ENCODE peak calls at places on chromosome 20, in seven cellular contexts. One of them, this sample, is unnamed.

GRCh38 chr20:50286609-50287008 is 96.0 kb downstream of the CEBPB start:
- DNase-seq in tibial artery: peak
- DNase-seq in skeletal muscle cell: peak
- DNase-seq in activated T-helper 2 cell treated with anti-CD3 and anti-CD28 coated beads, Interferon-gamma antibody, Interleukin-2, Interleukin-4, amounts not matched to agents 10 μg/mL and 5 μg/mL and 100 μg/mL, durations not matched to agents 14 hours and 24 hours and 36 hours: no peak
- DNase-seq in AG04450: no peak
- DNase-seq in MV-4-11: no peak
- DNase-seq in GM04504: peak
- DNase-seq in this sample: peak

GRCh38 chr20:12358655-12359009 is 440.9 kb downstream of the BTBD3 start:
- DNase-seq in MV-4-11: no peak
- DNase-seq in tibial artery: no peak
- DNase-seq in GM04504: no peak
- DNase-seq in AG04450: no peak
- DNase-seq in activated T-helper 2 cell treated with anti-CD3 and anti-CD28 coated beads, Interferon-gamma antibody, Interleukin-2, Interleukin-4, amounts not matched to agents 10 μg/mL and 5 μg/mL and 100 μg/mL, durations not matched to agents 14 hours and 24 hours and 36 hours: no peak
- DNase-seq in skeletal muscle cell: no peak
- DNase-seq in this sample: no peak

GRCh38 chr20:4726710-4727391 is 5.1 kb downstream of the PRND start:
- DNase-seq in activated T-helper 2 cell treated with anti-CD3 and anti-CD28 coated beads, Interferon-gamma antibody, Interleukin-2, Interleukin-4, amounts not matched to agents 10 μg/mL and 5 μg/mL and 100 μg/mL, durations not matched to agents 14 hours and 24 hours and 36 hours: peak
- DNase-seq in skeletal muscle cell: peak
- DNase-seq in MV-4-11: peak
- DNase-seq in AG04450: peak
- DNase-seq in tibial artery: no peak
- DNase-seq in GM04504: peak
- DNase-seq in this sample: peak

GRCh38 chr20:21083825-21084325 is 22.3 kb downstream of the LINC00237 start:
- DNase-seq in MV-4-11: peak
- DNase-seq in skeletal muscle cell: no peak
- DNase-seq in tibial artery: no peak
- DNase-seq in activated T-helper 2 cell treated with anti-CD3 and anti-CD28 coated beads, Interferon-gamma antibody, Interleukin-2, Interleukin-4, amounts not matched to agents 10 μg/mL and 5 μg/mL and 100 μg/mL, durations not matched to agents 14 hours and 24 hours and 36 hours: no peak
- DNase-seq in AG04450: no peak
- DNase-seq in GM04504: no peak
- DNase-seq in this sample: no peak

GRCh38 chr20:24987244-24987643 is 5.3 kb downstream of the APMAP start:
- DNase-seq in skeletal muscle cell: peak
- DNase-seq in AG04450: no peak
- DNase-seq in GM04504: no peak
- DNase-seq in MV-4-11: no peak
- DNase-seq in activated T-helper 2 cell treated with anti-CD3 and anti-CD28 coated beads, Interferon-gamma antibody, Interleukin-2, Interleukin-4, amounts not matched to agents 10 μg/mL and 5 μg/mL and 100 μg/mL, durations not matched to agents 14 hours and 24 hours and 36 hours: no peak
- DNase-seq in tibial artery: no peak
- DNase-seq in this sample: no peak

GRCh38 chr20:44001667-44002596 is 87.3 kb downstream of the TOX2 start:
- DNase-seq in AG04450: no peak
- DNase-seq in activated T-helper 2 cell treated with anti-CD3 and anti-CD28 coated beads, Interferon-gamma antibody, Interleukin-2, Interleukin-4, amounts not matched to agents 10 μg/mL and 5 μg/mL and 100 μg/mL, durations not matched to agents 14 hours and 24 hours and 36 hours: no peak
- DNase-seq in skeletal muscle cell: no peak
- DNase-seq in GM04504: no peak
- DNase-seq in tibial artery: no peak
- DNase-seq in MV-4-11: no peak
- DNase-seq in this sample: no peak

GRCh38 chr20:37265152-37265551 is 3.5 kb upstream of the GHRH start:
- DNase-seq in AG04450: no peak
- DNase-seq in skeletal muscle cell: no peak
- DNase-seq in tibial artery: no peak
- DNase-seq in MV-4-11: peak
- DNase-seq in activated T-helper 2 cell treated with anti-CD3 and anti-CD28 coated beads, Interferon-gamma antibody, Interleukin-2, Interleukin-4, amounts not matched to agents 10 μg/mL and 5 μg/mL and 100 μg/mL, durations not matched to agents 14 hours and 24 hours and 36 hours: no peak
- DNase-seq in GM04504: no peak
- DNase-seq in this sample: no peak

GRCh38 chr20:9374480-9374879 is 139.9 kb upstream of the LAMP5 start:
- DNase-seq in tibial artery: no peak
- DNase-seq in skeletal muscle cell: no peak
- DNase-seq in activated T-helper 2 cell treated with anti-CD3 and anti-CD28 coated beads, Interferon-gamma antibody, Interleukin-2, Interleukin-4, amounts not matched to agents 10 μg/mL and 5 μg/mL and 100 μg/mL, durations not matched to agents 14 hours and 24 hours and 36 hours: no peak
- DNase-seq in MV-4-11: no peak
- DNase-seq in GM04504: no peak
- DNase-seq in AG04450: no peak
- DNase-seq in this sample: no peak

GRCh38 chr20:1005452-1006027 is 3.4 kb upstream of the RSPO4 start:
- DNase-seq in tibial artery: no peak
- DNase-seq in GM04504: no peak
- DNase-seq in activated T-helper 2 cell treated with anti-CD3 and anti-CD28 coated beads, Interferon-gamma antibody, Interleukin-2, Interleukin-4, amounts not matched to agents 10 μg/mL and 5 μg/mL and 100 μg/mL, durations not matched to agents 14 hours and 24 hours and 36 hours: no peak
- DNase-seq in AG04450: no peak
- DNase-seq in skeletal muscle cell: no peak
- DNase-seq in MV-4-11: peak
- DNase-seq in this sample: peak

GRCh38 chr20:43833511-43834395 is 80.9 kb upstream of the TOX2 start:
- DNase-seq in skeletal muscle cell: no peak
- DNase-seq in tibial artery: no peak
- DNase-seq in GM04504: no peak
- DNase-seq in MV-4-11: no peak
- DNase-seq in AG04450: no peak
- DNase-seq in activated T-helper 2 cell treated with anti-CD3 and anti-CD28 coated beads, Interferon-gamma antibody, Interleukin-2, Interleukin-4, amounts not matched to agents 10 μg/mL and 5 μg/mL and 100 μg/mL, durations not matched to agents 14 hours and 24 hours and 36 hours: no peak
- DNase-seq in this sample: no peak

GRCh38 chr20:62267543-62267942 is 29.2 kb downstream of the OSBPL2 start:
- DNase-seq in AG04450: no peak
- DNase-seq in tibial artery: no peak
- DNase-seq in activated T-helper 2 cell treated with anti-CD3 and anti-CD28 coated beads, Interferon-gamma antibody, Interleukin-2, Interleukin-4, amounts not matched to agents 10 μg/mL and 5 μg/mL and 100 μg/mL, durations not matched to agents 14 hours and 24 hours and 36 hours: no peak
- DNase-seq in GM04504: no peak
- DNase-seq in MV-4-11: no peak
- DNase-seq in skeletal muscle cell: no peak
- DNase-seq in this sample: no peak

GRCh38 chr20:12395404-12396159 is 477.9 kb downstream of the BTBD3 start:
- DNase-seq in AG04450: no peak
- DNase-seq in GM04504: no peak
- DNase-seq in MV-4-11: no peak
- DNase-seq in skeletal muscle cell: no peak
- DNase-seq in tibial artery: no peak
- DNase-seq in activated T-helper 2 cell treated with anti-CD3 and anti-CD28 coated beads, Interferon-gamma antibody, Interleukin-2, Interleukin-4, amounts not matched to agents 10 μg/mL and 5 μg/mL and 100 μg/mL, durations not matched to agents 14 hours and 24 hours and 36 hours: no peak
- DNase-seq in this sample: no peak

GRCh38 chr20:9839626-9840025 is 750 bp upstream of the PAK5 start:
- DNase-seq in MV-4-11: no peak
- DNase-seq in tibial artery: no peak
- DNase-seq in AG04450: no peak
- DNase-seq in skeletal muscle cell: no peak
- DNase-seq in activated T-helper 2 cell treated with anti-CD3 and anti-CD28 coated beads, Interferon-gamma antibody, Interleukin-2, Interleukin-4, amounts not matched to agents 10 μg/mL and 5 μg/mL and 100 μg/mL, durations not matched to agents 14 hours and 24 hours and 36 hours: no peak
- DNase-seq in GM04504: no peak
- DNase-seq in this sample: no peak